ENCODE peak calls at places on chromosomes 2 and 18, in six cellular contexts. Y is astrocyte of the cerebellum, O is endothelial cell of umbilical vein, B is A549, S is lower leg skin, U is choroid plexus epithelial cell. D is an unnamed sample.

GRCh38 chr2:112493858-112494648 is 12.1 kb downstream of the TTL start:
- DNase-seq in U (peak), S (no peak), Y (no peak), B (peak), O (peak), D (no peak)

GRCh38 chr18:56076735-56077134 is 488.7 kb upstream of the TCF4 start:
- DNase-seq in O (no peak), Y (no peak), B (no peak), U (no peak), S (no peak), D (no peak)

GRCh38 chr2:117536139-117536538 is 278.4 kb upstream of the DDX18 start:
- DNase-seq in S (no peak), U (no peak), O (no peak), B (no peak), Y (no peak), D (no peak)

GRCh38 chr2:239544846-239545465 is 144.1 kb upstream of the HDAC4 start:
- DNase-seq in U (no peak), O (no peak), B (no peak), S (no peak), Y (no peak), D (no peak)

GRCh38 chr18:10213526-10213925 is 240.9 kb upstream of the APCDD1 start:
- DNase-seq in B (no peak), Y (no peak), U (peak), O (peak), S (no peak), D (no peak)

GRCh38 chr2:152477347-152478092 is 142.5 kb downstream of the FMNL2 start:
- DNase-seq in B (no peak), O (no peak), Y (no peak), S (no peak), U (no peak), D (no peak)

GRCh38 chr18:56009451-56009850 is 421.5 kb upstream of the TCF4 start:
- DNase-seq in U (no peak), S (no peak), Y (no peak), B (no peak), O (no peak), D (no peak)

GRCh38 chr2:181124499-181124898 is 144.1 kb downstream of the UBE2E3 start:
- DNase-seq in U (peak), O (peak), S (no peak), B (no peak), Y (no peak), D (no peak)

GRCh38 chr2:136135924-136136906 is 18.3 kb upstream of the CXCR4 start:
- DNase-seq in Y (peak), O (no peak), U (no peak), B (no peak), S (no peak), D (no peak)

DNA sequence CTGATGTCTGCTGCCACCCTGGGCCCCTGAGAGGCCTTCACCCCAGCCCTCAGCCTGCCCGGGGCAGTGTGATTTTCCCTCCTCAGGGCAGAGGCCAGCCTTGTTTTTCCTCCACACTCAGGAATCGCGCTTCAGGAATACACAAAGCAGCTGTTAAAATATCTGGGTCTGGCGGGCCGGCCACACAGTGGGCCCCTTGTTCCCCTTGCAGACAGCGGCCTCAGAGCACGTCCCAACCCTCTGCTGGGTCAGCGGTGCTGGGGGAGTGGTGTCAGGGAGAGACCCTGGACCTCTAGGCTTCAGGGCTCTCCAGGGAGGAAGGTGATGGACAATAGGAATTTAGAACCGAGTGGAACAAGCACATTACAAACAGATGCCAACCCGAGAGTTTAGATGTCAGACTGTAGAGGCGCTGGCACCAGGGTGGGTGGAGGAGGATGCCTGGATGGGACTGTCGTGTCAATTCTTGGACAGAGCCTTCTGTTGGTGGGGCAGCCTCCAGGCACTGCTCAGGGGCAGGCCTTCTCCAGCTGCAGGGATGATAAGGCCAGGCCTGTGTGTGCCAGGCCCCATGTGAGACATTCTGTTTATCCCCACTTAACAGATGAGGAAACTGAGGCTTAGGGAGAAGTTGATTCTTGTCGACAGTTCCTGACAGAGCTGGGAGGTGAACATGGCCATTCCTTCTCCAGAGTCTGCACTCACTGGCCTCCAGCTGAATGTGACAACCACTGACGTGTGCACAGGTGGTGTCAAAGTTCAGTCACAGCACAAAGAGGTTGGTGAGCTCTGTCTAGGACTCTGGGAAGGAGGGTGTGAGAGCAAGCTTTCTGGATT is 52.1 kb downstream of the GLI2 start:
- DNase-seq in S (no peak), B (no peak), O (no peak), Y (no peak), U (no peak), D (no peak)
- TF ChIP-seq CTCF in S (no peak), B (no peak), O (no peak), Y (no peak), U (no peak), D (no peak)

GRCh38 chr2:99555410-99555809 is 65.6 kb upstream of the REV1 start:
- DNase-seq in Y (no peak), O (no peak), B (no peak), U (no peak), S (no peak), D (no peak)
- TF ChIP-seq CTCF in Y (no peak), O (no peak), B (no peak), U (no peak), S (no peak), D (no peak)

GRCh38 chr2:206232287-206233035 is 42.0 kb upstream of the ZDBF2 start:
- DNase-seq in B (no peak), Y (no peak), U (no peak), S (no peak), O (no peak), D (no peak)
- TF ChIP-seq CTCF in B (no peak), Y (no peak), U (no peak), S (no peak), O (no peak), D (no peak)

GRCh38 chr2:127508621-127509034 is 17.7 kb downstream of the IWS1 start:
- DNase-seq in B (peak), Y (peak), U (peak), S (peak), O (peak), D (no peak)
- TF ChIP-seq CTCF in B (no peak), Y (no peak), U (no peak), S (no peak), O (no peak), D (no peak)

DNA sequence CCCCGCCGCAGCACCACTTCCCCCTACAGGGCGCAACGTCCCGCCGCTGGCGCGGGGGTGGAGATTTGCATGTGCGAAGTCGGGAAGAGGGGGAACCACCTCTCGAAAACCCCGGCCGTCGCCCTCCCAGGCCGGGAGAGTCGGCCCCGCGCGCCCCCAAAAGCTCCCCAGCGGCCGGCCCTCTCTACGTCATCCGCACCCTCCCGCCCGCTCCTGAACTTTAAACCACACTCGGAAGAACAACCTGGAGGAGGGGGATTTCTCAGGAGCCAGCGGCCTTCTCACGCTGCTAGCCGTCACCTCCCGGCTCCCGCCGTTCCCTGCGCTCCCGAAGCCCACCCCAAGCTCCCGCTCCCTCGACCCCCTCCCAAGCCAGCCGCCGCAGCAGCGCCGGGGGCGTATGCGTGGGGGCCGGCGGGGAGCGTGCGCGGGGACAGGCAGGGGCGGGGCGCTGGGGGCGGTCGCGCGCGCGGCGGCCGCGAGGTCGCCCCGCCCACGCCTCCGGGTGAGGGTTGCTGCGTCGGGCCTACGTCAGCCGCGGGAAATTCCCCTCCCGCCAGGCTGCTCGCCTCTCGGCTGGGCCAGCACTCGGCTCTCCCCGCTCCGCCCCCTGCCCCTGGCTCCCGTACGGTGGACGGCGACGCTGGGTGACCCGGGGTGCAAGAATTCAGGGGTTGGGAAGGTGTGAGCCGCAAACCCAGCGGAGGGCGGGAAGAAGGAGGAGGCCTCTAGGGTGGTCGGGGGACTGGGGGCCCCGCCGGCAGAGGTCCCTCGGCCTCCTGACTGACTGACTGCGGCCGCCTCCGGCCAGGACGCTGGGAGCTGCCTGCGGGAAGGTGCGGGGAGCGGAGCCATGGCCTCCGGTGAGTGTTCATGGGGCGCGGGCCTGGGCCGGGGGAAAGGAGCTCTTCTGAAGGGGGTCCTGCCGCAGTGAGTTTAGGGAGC is at the start of gene REL:
- DNase-seq in O (peak), S (peak), Y (peak), B (peak), U (peak), D (peak)
- TF ChIP-seq CTCF in O (peak), S (no peak), Y (peak), B (no peak), U (peak), D (peak)

GRCh38 chr18:35502062-35502461 is 4.3 kb upstream of the INO80C start:
- DNase-seq in B (no peak), U (no peak), O (no peak), Y (no peak), S (peak), D (no peak)

GRCh38 chr18:35497334-35498197 is at the start of gene INO80C:
- DNase-seq in Y (peak), O (peak), S (peak), U (peak), B (peak), D (peak)

GRCh38 chr18:35501369-35501768 is 3.6 kb upstream of the INO80C start:
- DNase-seq in O (no peak), S (peak), B (no peak), Y (no peak), U (no peak), D (no peak)

GRCh38 chr18:35497006-35497333 is 790 bp downstream of the INO80C start:
- DNase-seq in Y (no peak), B (no peak), O (no peak), U (peak), S (peak), D (no peak)

GRCh38 chr18:35500113-35500512 is 2.4 kb upstream of the INO80C start:
- DNase-seq in O (no peak), B (no peak), U (no peak), S (peak), Y (no peak), D (no peak)
- TF ChIP-seq CTCF in O (no peak), B (no peak), U (no peak), S (no peak), Y (no peak), D (no peak)

GRCh38 chr2:7034313-7034712 is 117.1 kb downstream of the RNF144A start:
- DNase-seq in O (no peak), S (no peak), B (no peak), Y (no peak), U (peak), D (no peak)
- TF ChIP-seq CTCF in O (no peak), S (no peak), B (peak), Y (peak), U (peak), D (peak)

DNA sequence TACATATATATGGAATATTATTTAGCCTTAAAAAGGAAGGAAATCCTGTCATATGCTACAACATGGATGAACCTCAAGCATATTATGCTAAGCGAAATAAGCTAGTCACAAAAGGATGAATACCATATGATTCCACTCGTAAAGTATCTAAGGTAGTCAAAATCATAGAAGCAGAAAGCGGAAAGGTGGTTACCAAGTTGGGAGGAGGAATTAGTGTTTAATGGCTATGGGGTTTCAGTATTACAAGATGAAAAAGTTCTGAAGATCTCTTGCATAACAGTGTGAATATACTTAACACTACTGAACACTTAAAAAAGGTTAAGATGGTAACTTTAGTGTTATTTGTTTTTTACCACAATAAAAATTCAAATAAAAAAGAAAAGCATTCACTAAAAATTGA is 99.0 kb downstream of the MGAT5 start:
- DNase-seq in Y (no peak), U (no peak), B (no peak), O (no peak), S (no peak), D (no peak)
- TF ChIP-seq CTCF in Y (no peak), U (no peak), B (no peak), O (no peak), S (no peak), D (no peak)

DNA sequence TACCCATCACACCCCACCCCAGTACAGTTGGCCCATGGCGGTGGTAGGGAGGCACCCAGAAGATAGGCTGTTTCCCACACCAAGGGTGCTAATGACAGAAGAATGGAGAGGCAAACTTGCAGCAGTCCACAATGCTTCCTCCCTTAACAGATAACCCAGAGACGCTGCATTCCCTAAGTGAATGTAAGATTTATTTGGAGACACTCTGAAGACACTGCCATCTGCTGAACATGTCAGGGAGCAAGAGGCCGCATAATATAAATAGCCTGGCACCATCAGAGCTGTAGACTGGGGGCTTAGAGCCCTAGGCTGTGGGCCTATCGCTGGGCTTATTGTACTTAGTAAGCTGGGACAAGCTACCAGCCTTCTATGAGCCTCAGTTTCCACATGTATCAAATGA is 2.2 kb upstream of the IWS1 start:
- DNase-seq in Y (no peak), U (no peak), B (no peak), O (no peak), S (no peak), D (no peak)
- TF ChIP-seq CTCF in Y (no peak), U (no peak), B (no peak), O (no peak), S (no peak), D (no peak)

D was measured in type B pancreatic cell.